ENCODE peak calls at places on chromosome 4, in four cellular contexts. L is A549, E is HepG2, S is K562. T is an unnamed sample.

GRCh38 chr4:119709418-119709817 is 80.8 kb upstream of the PDE5A start:
- DNase-seq in L (no peak), E (no peak), S (no peak), T (no peak)

GRCh38 chr4:72094054-72094780 is 62.4 kb downstream of the NPFFR2 start:
- DNase-seq in E (no peak), L (no peak), S (no peak), T (no peak)

GRCh38 chr4:130542953-130543352 is 1447.0 kb downstream of the C4orf33 start:
- DNase-seq in S (no peak), L (no peak), E (no peak), T (no peak)

GRCh38 chr4:2334826-2335728 is 73.2 kb upstream of the MXD4 start:
- DNase-seq in E (no peak), L (no peak), S (no peak), T (no peak)

GRCh38 chr4:166092797-166093196 is 219.8 kb downstream of the TLL1 start:
- DNase-seq in S (no peak), L (no peak), E (no peak), T (no peak)

GRCh38 chr4:5685296-5685695 is 23.1 kb downstream of the EVC2 start:
- DNase-seq in E (no peak), S (no peak), L (no peak), T (no peak)

GRCh38 chr4:121873604-121874003 is 3.3 kb upstream of the BBS7 start:
- DNase-seq in S (peak), E (no peak), L (no peak), T (no peak)

GRCh38 chr4:8774071-8774470 is 97.6 kb downstream of the HMX1 start:
- DNase-seq in L (no peak), S (no peak), E (no peak), T (peak)

GRCh38 chr4:158450741-158451140 is 70.9 kb upstream of the RXFP1 start:
- DNase-seq in L (no peak), E (no peak), S (no peak), T (no peak)

GRCh38 chr4:76620723-76621463 is 185.9 kb downstream of the SHROOM3 start:
- DNase-seq in E (no peak), L (no peak), S (no peak), T (no peak)

GRCh38 chr4:1055721-1056590 is 44.5 kb downstream of the FGFRL1 start:
- DNase-seq in L (no peak), E (no peak), S (peak), T (peak)

GRCh38 chr4:94181815-94182214 is 25.9 kb upstream of the SMARCAD1 start:
- DNase-seq in E (no peak), L (no peak), S (no peak), T (no peak)

GRCh38 chr4:144295286-144295995 is 154.9 kb upstream of the GYPA start:
- DNase-seq in L (no peak), E (no peak), S (no peak), T (no peak)

GRCh38 chr4:180953572-180953971 is 1289.6 kb upstream of the TENM3 start:
- DNase-seq in S (no peak), L (peak), E (peak), T (peak)

GRCh38 chr4:127047930-127048329 is 584.8 kb upstream of the INTU start:
- DNase-seq in S (no peak), L (no peak), E (no peak), T (no peak)

GRCh38 chr4:97411352-97411751 is 731.9 kb downstream of the STPG2 start:
- DNase-seq in L (no peak), E (no peak), S (no peak), T (no peak)

GRCh38 chr4:187814737-187815465 is 180.7 kb upstream of the ZFP42 start:
- DNase-seq in E (no peak), L (no peak), S (no peak), T (no peak)

GRCh38 chr4:10123227-10124101 is 6.9 kb upstream of the WDR1 start:
- DNase-seq in L (no peak), E (peak), S (no peak), T (peak)

GRCh38 chr4:22416403-22416802 is 99.5 kb downstream of the ADGRA3 start:
- DNase-seq in L (no peak), E (no peak), S (no peak), T (no peak)

GRCh38 chr4:185566972-185567749 is 31.9 kb upstream of the PDLIM3 start:
- DNase-seq in E (peak), S (no peak), L (peak), T (no peak)

GRCh38 chr4:56129431-56129861 is 180.7 kb downstream of the CEP135 start:
- DNase-seq in S (peak), E (peak), L (peak), T (peak)

GRCh38 chr4:82909326-82909725 is 8.8 kb downstream of the THAP9 start:
- DNase-seq in S (no peak), E (no peak), L (no peak), T (no peak)

GRCh38 chr4:173794662-173795061 is 264.6 kb upstream of the HAND2 start:
- DNase-seq in L (no peak), E (no peak), S (no peak), T (no peak)

GRCh38 chr4:11824557-11824956 is 395.9 kb upstream of the HS3ST1 start:
- DNase-seq in E (no peak), S (no peak), L (no peak), T (no peak)

GRCh38 chr4:53531695-53532224 is 59.5 kb downstream of the LNX1 start:
- DNase-seq in L (no peak), S (no peak), E (no peak), T (no peak)

GRCh38 chr4:22427676-22428075 is 88.2 kb downstream of the ADGRA3 start:
- DNase-seq in S (no peak), E (no peak), L (no peak), T (no peak)

GRCh38 chr4:132101526-132101925 is 1047.6 kb upstream of the PCDH10 start:
- DNase-seq in S (no peak), L (no peak), E (no peak), T (no peak)

GRCh38 chr4:74054483-74055032 is 16.1 kb upstream of the CXCL3 start:
- DNase-seq in E (no peak), S (no peak), L (no peak), T (no peak)

GRCh38 chr4:88219099-88219498 is 60.7 kb upstream of the ABCG2 start:
- DNase-seq in S (peak), E (peak), L (peak), T (no peak)

GRCh38 chr4:70901607-70901983 is 574 bp upstream of the MOB1B start:
- DNase-seq in L (no peak), E (peak), S (no peak), T (no peak)

GRCh38 chr4:132593717-132594400 is 555.2 kb upstream of the PCDH10 start:
- DNase-seq in S (no peak), E (no peak), L (no peak), T (no peak)

GRCh38 chr4:8053688-8054449 is 104.7 kb downstream of the ABLIM2 start:
- DNase-seq in E (peak), L (no peak), S (no peak), T (no peak)

GRCh38 chr4:128355301-128355700 is 67.7 kb upstream of the PGRMC2 start:
- DNase-seq in L (peak), E (no peak), S (peak), T (no peak)

GRCh38 chr4:857461-857860 is 31.5 kb upstream of the CPLX1 start:
- DNase-seq in E (no peak), S (no peak), L (no peak), T (no peak)

GRCh38 chr4:74793757-74794340 is 474 bp downstream of the BTC start:
- DNase-seq in L (peak), S (no peak), E (peak), T (peak)

GRCh38 chr4:139266583-139267257 is 13.3 kb downstream of the MGARP start:
- DNase-seq in E (peak), S (peak), L (peak), T (no peak)

GRCh38 chr4:18954538-18954937 is 933.0 kb upstream of the LCORL start:
- DNase-seq in E (no peak), L (no peak), S (no peak), T (no peak)

GRCh38 chr4:108006361-108006760 is 16.7 kb downstream of the HADH start:
- DNase-seq in E (no peak), S (no peak), L (no peak), T (no peak)

GRCh38 chr4:147683172-147683571 is 791 bp downstream of the PRMT9 start:
- DNase-seq in L (no peak), S (peak), E (peak), T (no peak)

GRCh38 chr4:147683717-147684700 is at the start of gene PRMT9:
- DNase-seq in E (peak), L (peak), S (peak), T (peak)

GRCh38 chr4:147691820-147692219 is 7.9 kb upstream of the PRMT9 start:
- DNase-seq in L (no peak), E (no peak), S (no peak), T (no peak)

GRCh38 chr4:147693202-147693601 is 9.2 kb upstream of the PRMT9 start:
- DNase-seq in S (no peak), L (peak), E (no peak), T (no peak)

GRCh38 chr4:147689062-147689461 is 5.1 kb upstream of the PRMT9 start:
- DNase-seq in E (no peak), S (no peak), L (no peak), T (no peak)
- TF ChIP-seq NR3C1 in E (no peak), S (no peak), L (no peak), T (no peak)

GRCh38 chr4:80334568-80334967 is 962 bp upstream of the CFAP299 start:
- DNase-seq in S (no peak), E (no peak), L (no peak), T (no peak)

GRCh38 chr4:80335226-80335553 is 340 bp upstream of the CFAP299 start:
- DNase-seq in E (no peak), L (no peak), S (no peak), T (no peak)

GRCh38 chr4:80340036-80340435 is 4.5 kb downstream of the CFAP299 start:
- DNase-seq in E (no peak), S (no peak), L (no peak), T (no peak)

GRCh38 chr4:80335554-80336358 is at the start of gene CFAP299:
- DNase-seq in S (peak), L (peak), E (peak), T (peak)

GRCh38 chr4:80336582-80336981 is 1.1 kb downstream of the CFAP299 start:
- DNase-seq in S (peak), E (peak), L (peak), T (peak)
- TF ChIP-seq NR3C1 in S (no peak), E (no peak), L (no peak), T (no peak)

DNA sequence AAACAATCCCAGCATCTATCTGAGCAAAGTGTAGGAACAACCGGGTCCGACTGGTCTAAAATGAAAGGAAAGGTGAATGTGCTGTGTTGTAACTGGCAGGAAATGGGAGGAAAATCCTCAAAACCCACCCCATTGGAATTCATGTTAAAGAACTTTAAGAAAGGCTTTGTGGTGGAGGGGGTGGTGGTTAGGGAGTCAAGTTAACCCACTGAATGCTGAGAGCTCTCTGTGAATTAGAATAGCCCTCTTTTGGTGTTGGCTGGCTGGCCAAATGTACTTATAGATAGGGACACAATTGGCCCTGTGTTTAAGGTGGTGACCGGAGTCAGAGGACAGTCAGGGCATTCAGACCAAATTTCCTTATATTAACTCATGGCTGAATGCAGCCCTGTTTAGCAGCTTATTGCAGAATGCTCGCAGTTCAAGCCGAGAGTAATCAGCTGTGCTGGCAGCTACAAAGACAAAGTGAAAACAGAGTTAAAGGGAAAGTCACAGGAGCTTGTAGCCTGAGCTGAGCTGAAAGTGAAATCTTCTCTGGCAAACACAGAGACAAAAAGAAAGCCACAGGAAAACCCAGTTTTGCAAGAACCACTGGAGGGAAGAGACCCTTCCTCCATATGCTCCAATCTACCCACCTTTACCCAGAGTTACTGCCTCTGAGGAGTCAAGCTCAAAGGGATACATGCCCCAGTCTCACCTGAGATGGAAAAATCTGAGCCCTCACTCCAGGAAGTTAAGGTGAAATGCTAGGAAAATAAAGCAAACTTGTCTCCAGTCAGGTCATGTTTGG is 38.5 kb upstream of the UGT2B7 start:
- DNase-seq in S (no peak), E (peak), L (no peak), T (peak)
- TF ChIP-seq NR3C1 in S (no peak), E (no peak), L (no peak), T (no peak)

DNA sequence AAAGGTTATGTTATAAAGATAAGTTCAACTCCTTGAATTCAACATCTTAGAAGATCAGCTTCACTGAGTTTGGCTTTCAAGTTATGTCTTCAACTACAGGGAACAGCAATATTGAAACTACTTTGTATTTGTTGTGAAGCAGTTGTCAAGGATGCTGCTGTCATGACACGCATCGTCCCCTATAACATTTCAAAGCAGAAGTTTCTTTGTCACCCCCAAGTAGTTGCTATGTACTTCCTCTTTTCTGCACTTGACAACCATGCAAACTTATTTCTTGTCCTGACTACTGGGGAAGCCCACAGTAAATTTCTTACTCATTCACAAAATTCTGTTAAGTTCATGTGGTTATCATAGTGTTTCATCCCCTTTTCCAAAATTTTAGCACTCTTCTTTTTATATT is 14.3 kb downstream of the ANTXR2 start:
- DNase-seq in S (peak), E (no peak), L (no peak), T (no peak)
- TF ChIP-seq NR3C1 in S (no peak), E (no peak), L (no peak), T (no peak)

DNA sequence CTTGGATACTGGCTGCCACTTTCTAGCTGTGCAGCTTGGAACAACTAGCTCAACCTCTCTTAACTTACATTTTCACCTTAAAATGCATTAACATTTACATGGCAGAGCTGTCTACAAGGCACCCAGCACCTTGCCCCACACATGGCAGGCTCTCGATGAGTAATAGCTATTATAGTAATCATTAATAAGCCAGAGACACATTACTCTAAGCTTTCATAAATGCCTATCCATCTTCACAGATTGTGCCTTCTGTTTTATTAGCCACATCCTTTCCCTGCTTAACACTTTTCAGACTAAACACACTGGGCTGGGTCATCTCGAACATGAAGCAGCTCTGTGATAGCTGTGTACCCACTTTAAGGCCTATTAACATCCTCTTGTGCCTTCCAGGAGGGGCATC is 83.8 kb upstream of the UCP1 start:
- DNase-seq in E (no peak), S (no peak), L (no peak), T (no peak)
- TF ChIP-seq NR3C1 in E (no peak), S (no peak), L (no peak), T (no peak)